ENCODE peak calls at places on chromosomes 13 and 19, in six cellular contexts. P is hypothalamus; Y is AG09319; F is OCI-LY7; W is KG1; G is activated naive CD4-positive, alpha-beta T cell. K is an unnamed sample.

GRCh38 chr19:17703823-17704463 is 15.3 kb upstream of the MAP1S start:
- DNase-seq in P (peak), Y (no peak), F (peak), W (peak), G (peak), K (no peak)

GRCh38 chr13:34764246-34764645 is 177.8 kb upstream of the NBEA start:
- DNase-seq in P (no peak), Y (no peak), F (no peak), W (no peak), G (no peak), K (no peak)

GRCh38 chr19:49469828-49470614 is 4.0 kb upstream of the FLT3LG start:
- DNase-seq in P (no peak), Y (no peak), F (peak), W (peak), G (peak), K (no peak)

GRCh38 chr19:5891938-5892771 is 11.4 kb downstream of the NDUFA11 start:
- DNase-seq in P (no peak), Y (no peak), F (peak), W (no peak), G (no peak), K (no peak)

GRCh38 chr13:74869846-74870245 is 612.1 kb downstream of the TBC1D4 start:
- DNase-seq in P (no peak), Y (no peak), F (no peak), W (no peak), G (no peak), K (no peak)

GRCh38 chr19:7426986-7427385 is 61.8 kb downstream of the PEX11G start:
- DNase-seq in P (no peak), Y (no peak), F (no peak), W (no peak), G (no peak), K (no peak)

GRCh38 chr19:5269279-5269678 is 71.3 kb downstream of the PTPRS start:
- DNase-seq in P (no peak), Y (no peak), F (no peak), W (no peak), G (no peak), K (no peak)

GRCh38 chr19:1130801-1131717 is 27.3 kb downstream of the GPX4 start:
- DNase-seq in P (no peak), Y (no peak), F (peak), W (no peak), G (peak), K (no peak)

GRCh38 chr19:55973982-55974381 is 12.6 kb upstream of the NLRP5 start:
- DNase-seq in P (no peak), Y (no peak), F (no peak), W (no peak), G (no peak), K (no peak)

GRCh38 chr19:57850553-57851017 is 926 bp downstream of the ZNF587 start:
- DNase-seq in P (no peak), Y (no peak), F (peak), W (no peak), G (no peak), K (no peak)

GRCh38 chr19:37930416-37930815 is 23.4 kb downstream of the SIPA1L3 start:
- DNase-seq in P (no peak), Y (no peak), F (no peak), W (no peak), G (no peak), K (no peak)

GRCh38 chr13:105627270-105627669 is 908.2 kb downstream of the EFNB2 start:
- DNase-seq in P (no peak), Y (no peak), F (no peak), W (no peak), G (no peak), K (no peak)

GRCh38 chr13:84844473-84844872 is 954.7 kb downstream of the SLITRK6 start:
- DNase-seq in P (no peak), Y (no peak), F (peak), W (no peak), G (no peak), K (no peak)

GRCh38 chr19:39890755-39891551 is 43.5 kb downstream of the FCGBP start:
- DNase-seq in P (no peak), Y (no peak), F (no peak), W (no peak), G (no peak), K (no peak)

GRCh38 chr13:43307921-43308433 is 284.6 kb downstream of the DNAJC15 start:
- DNase-seq in P (peak), Y (peak), F (peak), W (peak), G (no peak), K (peak)

GRCh38 chr13:69737129-69737935 is 370.3 kb upstream of the ATXN8OS start:
- DNase-seq in P (no peak), Y (no peak), F (no peak), W (no peak), G (no peak), K (no peak)

GRCh38 chr13:77952276-77952675 is 33.6 kb upstream of the EDNRB start:
- DNase-seq in P (no peak), Y (no peak), F (no peak), W (no peak), G (no peak), K (no peak)

GRCh38 chr13:91836554-91836953 is 438.1 kb downstream of the GPC5 start:
- DNase-seq in P (no peak), Y (no peak), F (no peak), W (no peak), G (no peak), K (no peak)

GRCh38 chr19:54526972-54527371 is 24.3 kb downstream of the LAIR2 start:
- DNase-seq in P (no peak), Y (no peak), F (no peak), W (no peak), G (no peak), K (no peak)

GRCh38 chr19:16886305-16886880 is 2.4 kb upstream of the F2RL3 start:
- DNase-seq in P (no peak), Y (no peak), F (no peak), W (no peak), G (no peak), K (no peak)

GRCh38 chr19:1650627-1651009 is 1.8 kb downstream of the TCF3 start:
- DNase-seq in P (no peak), Y (no peak), F (peak), W (no peak), G (no peak), K (no peak)

GRCh38 chr19:18333680-18334079 is 6.7 kb upstream of the PGPEP1 start:
- DNase-seq in P (no peak), Y (no peak), F (no peak), W (no peak), G (no peak), K (no peak)

GRCh38 chr13:40047322-40047771 is 391.9 kb downstream of the COG6 start:
- DNase-seq in P (no peak), Y (no peak), F (no peak), W (no peak), G (no peak), K (no peak)

GRCh38 chr19:12015753-12016116 is 19.7 kb downstream of the ZNF433 start:
- DNase-seq in P (no peak), Y (no peak), F (no peak), W (no peak), G (no peak), K (no peak)

GRCh38 chr19:35718345-35719041 is 690 bp downstream of the KMT2B start:
- DNase-seq in P (no peak), Y (no peak), F (peak), W (no peak), G (peak), K (no peak)

GRCh38 chr13:113121183-113121927 is 1.2 kb upstream of the F10 start:
- DNase-seq in P (no peak), Y (no peak), F (no peak), W (no peak), G (no peak), K (no peak)

GRCh38 chr13:114134111-114134943 is 1.9 kb upstream of the RASA3 start:
- DNase-seq in P (no peak), Y (no peak), F (no peak), W (no peak), G (no peak), K (no peak)

GRCh38 chr19:49073514-49074378 is 1.2 kb upstream of the KCNA7 start:
- DNase-seq in P (no peak), Y (no peak), F (peak), W (no peak), G (no peak), K (no peak)

GRCh38 chr13:41696163-41697003 is 239.0 kb downstream of the RGCC start:
- DNase-seq in P (no peak), Y (peak), F (peak), W (no peak), G (no peak), K (peak)

GRCh38 chr19:5857203-5858081 is 6.2 kb upstream of the FUT3 start:
- DNase-seq in P (no peak), Y (no peak), F (no peak), W (no peak), G (no peak), K (no peak)

GRCh38 chr13:66534561-66534960 is 695.6 kb downstream of the PCDH9 start:
- DNase-seq in P (no peak), Y (no peak), F (no peak), W (no peak), G (no peak), K (no peak)

GRCh38 chr13:59533561-59534337 is 630.0 kb downstream of the DIAPH3 start:
- DNase-seq in P (no peak), Y (no peak), F (no peak), W (no peak), G (no peak), K (no peak)

K was measured in AG04450.